ENCODE peak calls at places on chromosomes 11 and 22, in nine cellular contexts. R is fibroblast of lung, Z is OCI-LY7, B is H9, K is IMR-90, O is MM.1S, A is GM23338, V is PC-9, N is neuronal stem cell. T is an unnamed sample.
A peak's percentile ranks its signal among the peaks of the same experiment; 100 is the strongest.

GRCh38 chr22:46917702-46918101 is 155.3 kb downstream of the TBC1D22A start:
- DNase-seq in R (no peak), Z (no peak), B (no peak), K (no peak), O (no peak), A (no peak), V (no peak), N (no peak), T (no peak)

GRCh38 chr11:83970061-83970671 is 684.0 kb upstream of the CCDC90B start:
- DNase-seq in R (no peak), Z (no peak), B (no peak), K (no peak), O (no peak), A (no peak), V (no peak), N (no peak), T (no peak)

GRCh38 chr11:64850979-64851567 is 6.6 kb upstream of the CDC42BPG start:
- DNase-seq in R (no peak), Z (peak; percentile 94), B (peak; percentile 69), K (no peak), O (peak; percentile 95), A (peak; percentile 67), V (peak; percentile 76), N (no peak), T (peak; percentile 65)

GRCh38 chr11:30788849-30789248 is 202.7 kb upstream of the MPPED2 start:
- DNase-seq in R (no peak), Z (no peak), B (no peak), K (no peak), O (no peak), A (no peak), V (no peak), N (no peak), T (peak; percentile 10)

GRCh38 chr11:120125005-120125404 is 12.9 kb downstream of the TRIM29 start:
- DNase-seq in R (peak; percentile 29), Z (no peak), B (no peak), K (peak; percentile 25), O (no peak), A (no peak), V (peak; percentile 86), N (no peak), T (peak; percentile 85)

GRCh38 chr11:71309181-71309580 is 56.8 kb upstream of the SHANK2 start:
- DNase-seq in R (no peak), Z (no peak), B (peak; percentile 12), K (no peak), O (no peak), A (no peak), V (no peak), N (no peak), T (no peak)

GRCh38 chr11:18766015-18766414 is 25.6 kb downstream of the PTPN5 start:
- DNase-seq in R (no peak), Z (no peak), B (no peak), K (no peak), O (no peak), A (no peak), V (no peak), N (no peak), T (no peak)

GRCh38 chr11:68946416-68947090 is 34.2 kb downstream of the MRGPRD start:
- DNase-seq in R (peak; percentile 88), Z (no peak), B (no peak), K (peak; percentile 89), O (no peak), A (no peak), V (peak; percentile 36), N (no peak), T (peak; percentile 93)

GRCh38 chr11:10533323-10533722 is 7.7 kb downstream of the RNF141 start:
- DNase-seq in R (no peak), Z (no peak), B (no peak), K (no peak), O (no peak), A (no peak), V (no peak), N (no peak), T (no peak)

GRCh38 chr11:10539339-10539738 is 1.6 kb downstream of the RNF141 start:
- DNase-seq in R (no peak), Z (no peak), B (no peak), K (no peak), O (no peak), A (no peak), V (no peak), N (no peak), T (peak; percentile 18)

GRCh38 chr11:10538924-10539323 is 2.1 kb downstream of the RNF141 start:
- DNase-seq in R (no peak), Z (no peak), B (no peak), K (no peak), O (no peak), A (no peak), V (no peak), N (no peak), T (peak; percentile 25)

GRCh38 chr11:10537587-10537986 is 3.4 kb downstream of the RNF141 start:
- DNase-seq in R (no peak), Z (no peak), B (no peak), K (no peak), O (no peak), A (no peak), V (no peak), N (no peak), T (no peak)

GRCh38 chr11:10534331-10534730 is 6.7 kb downstream of the RNF141 start:
- DNase-seq in R (no peak), Z (no peak), B (no peak), K (no peak), O (no peak), A (no peak), V (no peak), N (no peak), T (no peak)
- H3K4me2 ChIP-seq in R (no peak overlapping the region), Z (no peak overlapping the region), B (no peak overlapping the region), K (no peak overlapping the region), O (no peak overlapping the region), A (no peak overlapping the region), V (no peak overlapping the region), N (no peak overlapping the region), T (no peak overlapping the region)

GRCh38 chr22:30648825-30649224 is 13.2 kb downstream of the SLC35E4 start:
- DNase-seq in R (no peak), Z (no peak), B (no peak), K (no peak), O (no peak), A (no peak), V (no peak), N (no peak), T (no peak)

GRCh38 chr22:30647536-30647935 is 12.0 kb downstream of the SLC35E4 start:
- DNase-seq in R (no peak), Z (no peak), B (no peak), K (no peak), O (no peak), A (no peak), V (no peak), N (no peak), T (no peak)

GRCh38 chr22:30654361-30654760 is 13.3 kb downstream of the DUSP18 start:
- DNase-seq in R (no peak), Z (no peak), B (no peak), K (no peak), O (no peak), A (no peak), V (no peak), N (no peak), T (no peak)

GRCh38 chr22:30649430-30650007 is 13.9 kb downstream of the SLC35E4 start:
- DNase-seq in R (peak; percentile 93), Z (no peak), B (peak; percentile 43), K (peak; percentile 88), O (no peak), A (no peak), V (peak; percentile 86), N (no peak), T (peak; percentile 84)

DNA sequence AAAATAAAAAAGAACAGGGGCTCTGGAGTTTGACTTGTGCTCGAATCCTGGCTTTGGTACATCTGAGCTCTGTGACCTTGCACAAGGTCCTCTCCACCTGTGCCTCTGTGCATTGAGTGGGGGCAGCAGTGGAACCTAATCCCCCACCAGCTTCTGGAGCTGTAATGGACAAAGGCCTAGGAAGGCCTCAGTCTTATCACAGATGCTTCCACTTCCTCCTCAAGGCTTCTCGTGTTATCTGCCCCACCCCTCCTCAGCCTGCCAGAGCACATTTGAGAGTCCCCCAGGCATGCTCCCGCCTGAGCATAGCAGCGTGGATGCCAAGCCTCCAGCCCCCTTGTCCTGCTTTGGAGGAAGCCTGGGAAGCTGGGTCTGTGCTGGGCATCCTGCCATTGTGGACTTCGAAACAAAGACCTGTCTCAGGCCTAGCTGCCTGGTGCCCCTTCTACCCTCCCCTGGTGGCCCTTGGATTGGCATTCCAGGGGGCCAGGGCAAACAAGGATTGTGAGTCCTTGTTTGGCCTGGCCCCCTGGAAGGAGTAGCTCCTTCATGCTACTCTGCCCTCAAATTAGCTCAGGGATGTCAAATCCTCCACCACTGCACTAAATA is 15.0 kb downstream of the SLC35E4 start:
- DNase-seq in R (no peak), Z (no peak), B (no peak), K (no peak), O (no peak), A (no peak), V (no peak), N (no peak), T (no peak)
- H3K4me2 ChIP-seq in R (no peak overlapping the region), Z (no peak overlapping the region), B (no peak overlapping the region), K (no peak overlapping the region), O (no peak overlapping the region), A (no peak overlapping the region), V (no peak overlapping the region), N (no peak overlapping the region), T (no peak overlapping the region)

GRCh38 chr11:92225206-92225562 is 566 bp downstream of the FAT3 start:
- DNase-seq in R (no peak), Z (no peak), B (no peak), K (no peak), O (no peak), A (peak; percentile 52), V (peak; percentile 7), N (peak; percentile 33), T (no peak)
- H3K4me2 ChIP-seq in R (peak overlapping the region; percentile 42), Z (no peak overlapping the region), B (peak overlapping the region; percentile 96), K (peak overlapping the region; percentile 91), O (no peak overlapping the region), A (peak overlapping the region; percentile 98), V (peak overlapping the region; percentile 92), N (peak overlapping the region; percentile 99), T (peak overlapping the region; percentile 78)

GRCh38 chr11:76635991-76636520 is 34.5 kb downstream of the LRRC32 start:
- DNase-seq in R (no peak), Z (peak; percentile 54), B (no peak), K (no peak), O (no peak), A (no peak), V (no peak), N (no peak), T (no peak)

GRCh38 chr11:76636826-76637460 is 33.6 kb downstream of the LRRC32 start:
- DNase-seq in R (no peak), Z (no peak), B (no peak), K (no peak), O (no peak), A (no peak), V (no peak), N (no peak), T (no peak)

GRCh38 chr11:76638267-76639197 is 32.0 kb downstream of the LRRC32 start:
- DNase-seq in R (no peak), Z (no peak), B (no peak), K (no peak), O (no peak), A (no peak), V (no peak), N (no peak), T (no peak)

GRCh38 chr11:76639621-76640020 is 30.9 kb downstream of the LRRC32 start:
- DNase-seq in R (no peak), Z (no peak), B (no peak), K (no peak), O (no peak), A (no peak), V (no peak), N (no peak), T (no peak)

DNA sequence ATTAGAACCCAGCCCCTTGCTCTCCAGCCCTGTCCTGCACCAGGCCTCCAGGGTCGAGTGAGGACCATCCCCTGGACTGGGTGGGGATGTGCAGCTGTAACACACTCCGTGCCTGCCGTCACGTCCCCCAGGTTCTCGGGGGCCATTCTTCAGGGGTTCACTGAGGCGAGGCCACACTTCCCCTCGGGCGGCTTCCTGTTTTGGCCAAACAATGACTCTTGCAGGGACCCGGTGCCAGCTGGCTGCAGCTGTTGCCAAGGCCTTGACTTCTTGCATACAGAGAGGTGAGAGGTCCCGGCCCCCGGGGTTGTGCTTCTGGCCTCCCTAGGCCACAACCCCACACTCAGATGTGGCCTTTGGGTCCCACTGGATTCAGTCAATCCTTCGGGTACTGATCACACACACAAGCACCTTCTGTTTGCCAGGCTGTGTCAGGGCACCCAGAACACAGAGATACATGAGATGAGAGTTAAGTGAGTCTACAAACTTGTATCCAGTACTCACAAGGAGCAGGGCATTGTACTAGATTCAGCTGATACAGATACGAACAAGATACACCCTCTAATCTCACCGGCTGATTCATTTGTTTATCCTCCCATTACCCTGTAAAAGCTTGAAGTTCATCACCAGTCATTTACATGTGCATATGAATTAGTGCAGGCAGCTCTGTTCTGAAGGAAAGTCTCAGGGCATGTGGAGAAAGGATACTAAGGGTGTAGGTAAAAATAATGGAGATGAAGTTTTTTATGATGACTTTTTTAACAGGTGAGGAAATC is 32.9 kb downstream of the LRRC32 start:
- DNase-seq in R (no peak), Z (peak; percentile 98), B (peak; percentile 14), K (no peak), O (no peak), A (no peak), V (no peak), N (no peak), T (no peak)
- H3K4me2 ChIP-seq in R (no peak overlapping the region), Z (peak overlapping the region; percentile 58), B (no peak overlapping the region), K (no peak overlapping the region), O (no peak overlapping the region), A (no peak overlapping the region), V (no peak overlapping the region), N (no peak overlapping the region), T (no peak overlapping the region)

T was measured in GM23248.